ENCODE peak calls at places on chromosomes 3 and 15, in five cellular contexts. W, A, T, M and C are unnamed samples.

GRCh38 chr3:195715134-195715533 is 5.6 kb upstream of the MUC20 start:
- DNase-seq in W (no peak), T (no peak), A (no peak), M (no peak), C (no peak)

GRCh38 chr3:58529516-58530353 is 7.3 kb downstream of the ACOX2 start:
- DNase-seq in A (no peak), W (no peak), M (peak; percentile 86), T (no peak), C (peak; percentile 28)

GRCh38 chr15:87619161-87619960 is 637.2 kb downstream of the NTRK3 start:
- DNase-seq in A (peak; percentile 95), W (peak; percentile 75), T (no peak), M (no peak), C (peak; percentile 100)

GRCh38 chr3:53286727-53287412 is 31.0 kb upstream of the TKT start:
- DNase-seq in T (no peak), W (no peak), M (peak; percentile 35), A (peak; percentile 73), C (peak; percentile 64)

GRCh38 chr3:66582721-66583141 is 81.9 kb upstream of the LRIG1 start:
- DNase-seq in A (peak; percentile 48), T (no peak), W (no peak), M (no peak), C (no peak)

GRCh38 chr3:132593950-132594328 is 3.1 kb upstream of the ACKR4 start:
- DNase-seq in T (no peak), M (no peak), W (peak; percentile 66), A (peak; percentile 85), C (peak; percentile 75)

GRCh38 chr3:146156060-146156459 is 4.9 kb downstream of the PLOD2 start:
- DNase-seq in M (no peak), T (peak; percentile 25), A (no peak), W (no peak), C (peak; percentile 62)

GRCh38 chr3:45182915-45183881 is 37.0 kb upstream of the CDCP1 start:
- DNase-seq in T (no peak), M (peak; percentile 31), W (no peak), A (peak; percentile 76), C (peak; percentile 86)

GRCh38 chr3:193130576-193130975 is 110.4 kb upstream of the PLAAT1 start:
- DNase-seq in T (no peak), W (no peak), A (no peak), M (no peak), C (no peak)

GRCh38 chr15:48170981-48171380 is 7.1 kb downstream of the MYEF2 start:
- DNase-seq in M (peak; percentile 36), A (no peak), T (no peak), W (no peak), C (no peak)
- H3K4me3 ChIP-seq in M (no peak overlapping the region), A (no peak overlapping the region), T (no peak overlapping the region), W (no peak overlapping the region), C (no peak overlapping the region)

DNA sequence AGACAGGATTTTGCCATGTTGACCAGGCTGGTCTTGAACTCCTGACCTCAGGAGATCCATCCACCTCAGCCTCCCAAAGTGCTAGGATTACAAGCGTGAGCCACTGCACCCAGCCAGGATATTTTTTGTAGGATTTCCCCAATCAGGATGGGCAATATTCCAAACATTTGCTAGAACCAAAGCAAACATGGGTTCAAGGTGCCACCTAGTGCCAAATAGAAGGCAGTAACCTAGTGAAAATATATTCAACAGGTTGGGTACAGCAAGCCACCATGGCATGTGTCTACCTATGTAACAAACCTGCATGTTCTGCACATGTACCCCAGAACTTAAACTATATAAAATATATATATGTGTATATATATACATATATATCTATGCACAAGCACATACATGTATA is 185.9 kb upstream of the CADM2 start:
- DNase-seq in T (no peak), W (no peak), A (no peak), M (no peak), C (no peak)
- TF ChIP-seq CTCF in T (peak; percentile 29), W (no peak), A (no peak), M (peak; percentile 45), C (no peak)

DNA sequence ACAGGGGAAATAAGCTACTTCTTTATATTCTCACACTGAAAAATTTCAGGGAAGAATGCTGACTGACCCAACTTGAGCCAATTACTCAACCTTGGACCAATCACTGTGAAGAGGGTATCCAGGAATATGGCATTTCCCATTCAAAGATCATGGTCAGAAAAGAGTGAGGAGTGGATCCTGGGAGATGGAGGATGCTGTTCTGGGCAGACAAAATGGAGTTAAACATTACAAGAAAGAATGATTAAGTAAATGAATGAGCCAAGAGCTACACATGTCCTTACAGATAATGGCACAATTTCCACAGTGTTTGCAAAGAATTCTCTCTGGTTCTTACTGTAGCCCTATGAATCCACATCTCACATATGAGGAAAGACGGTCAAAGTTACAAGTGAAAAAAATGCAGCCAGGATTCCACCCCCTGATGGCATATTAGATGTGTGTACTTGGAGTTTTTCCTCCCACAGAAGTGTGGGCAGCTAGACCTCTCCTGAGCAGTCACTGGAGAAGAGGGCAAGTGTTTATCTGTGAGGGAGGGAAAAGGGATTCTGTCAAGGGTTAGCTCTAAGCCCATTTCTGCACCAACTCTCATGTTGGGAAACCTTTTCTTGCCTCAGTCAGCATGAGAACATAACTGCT is 33.8 kb downstream of the AMOTL2 start:
- DNase-seq in T (no peak), M (no peak), W (no peak), A (no peak), C (peak; percentile 21)
- H3K4me3 ChIP-seq in T (no peak overlapping the region), M (no peak overlapping the region), W (no peak overlapping the region), A (no peak overlapping the region), C (no peak overlapping the region)

GRCh38 chr3:39463269-39463668 is 4.2 kb upstream of the MOBP start:
- DNase-seq in A (no peak), T (no peak), W (no peak), M (no peak), C (no peak)
- TF ChIP-seq CTCF in A (no peak), T (no peak), W (no peak), M (no peak), C (peak; percentile 15)

GRCh38 chr3:50345586-50345985 is at the start of gene ZMYND10:
- DNase-seq in W (no peak), M (peak; percentile 92), T (peak; percentile 78), A (no peak), C (peak; percentile 52)
- H3K4me3 ChIP-seq in W (peak within 1 kb of the TSS; percentile 37), M (peak within 1 kb of the TSS; percentile 56), T (peak within 1 kb of the TSS; percentile 60), A (peak within 1 kb of the TSS; percentile 39), C (peak within 1 kb of the TSS; percentile 67)

DNA sequence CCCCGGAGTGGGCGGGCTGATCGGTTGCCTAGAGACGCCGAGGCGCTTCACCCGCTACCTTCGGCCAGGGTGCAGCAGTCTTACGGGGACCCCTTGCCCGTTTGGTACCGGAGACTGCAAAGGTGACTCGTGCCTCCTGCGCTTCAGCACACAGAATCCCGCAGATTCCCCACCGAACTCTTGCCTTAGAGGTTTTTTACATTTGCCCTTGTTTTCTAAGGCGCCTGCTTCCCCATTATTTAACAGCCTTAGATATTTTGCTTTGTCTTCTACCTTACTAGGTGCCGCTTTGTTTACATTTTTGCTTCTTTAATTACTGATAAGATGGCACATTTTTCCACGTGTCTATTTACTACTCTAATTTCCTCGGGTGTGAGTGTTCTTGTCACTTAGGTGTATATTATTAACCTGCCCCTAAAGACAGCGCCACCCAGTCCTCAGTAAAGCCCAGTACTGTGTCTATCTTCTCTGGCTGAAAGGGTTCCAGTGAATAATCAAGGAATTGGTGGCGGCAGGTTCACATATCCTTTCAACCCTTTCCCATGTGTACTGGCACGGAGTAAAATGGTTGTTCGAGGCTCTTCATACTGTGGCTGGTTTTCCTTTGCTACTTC is 563 bp upstream of the CEP152 start:
- DNase-seq in A (no peak), T (no peak), W (no peak), M (peak; percentile 31), C (no peak)
- TF ChIP-seq CTCF in A (no peak), T (no peak), W (no peak), M (peak; percentile 28), C (no peak)